ENCODE peak calls at places on chromosomes 12 and 14, in six cellular contexts. T is SK-N-SH, D is fibroblast of lung, S is HepG2, P is trophoblast cell, E is colonic mucosa. V is an unnamed sample.

GRCh38 chr14:75829316-75829715 is 152.5 kb downstream of the TGFB3 start:
- DNase-seq in T (no peak), D (no peak), S (no peak), P (no peak), E (no peak), V (no peak)

GRCh38 chr12:26275313-26276257 is 80.2 kb downstream of the SSPN start:
- DNase-seq in T (no peak), D (peak; percentile 67), S (peak; percentile 32), P (no peak), E (no peak), V (peak; percentile 71)

GRCh38 chr12:47987411-47988072 is 16.7 kb downstream of the COL2A1 start:
- DNase-seq in T (no peak), D (peak; percentile 33), S (no peak), P (no peak), E (no peak), V (peak; percentile 47)

GRCh38 chr14:68471029-68471963 is 321.6 kb downstream of the ZFP36L1 start:
- DNase-seq in T (no peak), D (no peak), S (no peak), P (no peak), E (no peak), V (peak; percentile 63)

GRCh38 chr12:52603314-52603713 is 2.1 kb upstream of the KRT72 start:
- DNase-seq in T (no peak), D (no peak), S (no peak), P (no peak), E (no peak), V (no peak)

GRCh38 chr12:103313894-103314293 is 181.9 kb downstream of the C12orf42 start:
- DNase-seq in T (no peak), D (no peak), S (no peak), P (no peak), E (no peak), V (no peak)

GRCh38 chr12:27462151-27462694 is 15.7 kb downstream of the SMCO2 start:
- DNase-seq in T (no peak), D (peak; percentile 89), S (no peak), P (no peak), E (no peak), V (no peak)

GRCh38 chr12:56188116-56188785 is 1.0 kb downstream of the SMARCC2 start:
- DNase-seq in T (no peak), D (no peak), S (no peak), P (no peak), E (peak; percentile 38), V (no peak)

GRCh38 chr14:89349196-89350008 is 67.6 kb downstream of the FOXN3 start:
- DNase-seq in T (peak; percentile 64), D (peak; percentile 39), S (no peak), P (peak; percentile 87), E (peak; percentile 44), V (no peak)

GRCh38 chr12:49296836-49297694 is 2.1 kb downstream of the PRPH start:
- DNase-seq in T (peak; percentile 29), D (no peak), S (peak; percentile 48), P (no peak), E (peak; percentile 72), V (peak; percentile 77)

GRCh38 chr12:57241556-57242310 is 9.3 kb downstream of the STAC3 start:
- DNase-seq in T (peak; percentile 57), D (no peak), S (no peak), P (no peak), E (no peak), V (no peak)

GRCh38 chr12:1587927-1588573 is 6.3 kb downstream of the FBXL14 start:
- DNase-seq in T (no peak), D (no peak), S (no peak), P (no peak), E (no peak), V (no peak)

GRCh38 chr12:41277019-41277770 is 89.1 kb downstream of the PDZRN4 start:
- DNase-seq in T (peak; percentile 34), D (peak; percentile 39), S (peak; percentile 26), P (peak; percentile 6), E (no peak), V (no peak)

GRCh38 chr12:57872362-57872761 is 25.8 kb upstream of the CTDSP2 start:
- DNase-seq in T (no peak), D (no peak), S (no peak), P (no peak), E (no peak), V (no peak)

GRCh38 chr12:103848132-103848531 is 7.1 kb upstream of the NT5DC3 start:
- DNase-seq in T (no peak), D (no peak), S (peak; percentile 69), P (no peak), E (no peak), V (no peak)

GRCh38 chr14:91755560-91755959 is 23.7 kb upstream of the CATSPERB start:
- DNase-seq in T (no peak), D (peak; percentile 34), S (peak; percentile 76), P (no peak), E (peak; percentile 32), V (no peak)

GRCh38 chr12:27527512-27527911 is 3.5 kb downstream of the PPFIBP1 start:
- DNase-seq in T (no peak), D (no peak), S (no peak), P (no peak), E (no peak), V (no peak)

GRCh38 chr12:61302282-61302681 is 957.9 kb upstream of the USP15 start:
- DNase-seq in T (no peak), D (no peak), S (no peak), P (no peak), E (no peak), V (no peak)

GRCh38 chr12:128951448-128951847 is 98.2 kb downstream of the GLT1D1 start:
- DNase-seq in T (no peak), D (no peak), S (no peak), P (no peak), E (no peak), V (no peak)

GRCh38 chr14:90871605-90872233 is 55.5 kb upstream of the TTC7B start:
- DNase-seq in T (no peak), D (peak; percentile 82), S (no peak), P (no peak), E (no peak), V (no peak)

GRCh38 chr12:101086490-101086889 is 123.5 kb downstream of the SLC5A8 start:
- DNase-seq in T (no peak), D (peak; percentile 84), S (no peak), P (no peak), E (no peak), V (no peak)

GRCh38 chr12:23139026-23139425 is 514.1 kb downstream of the ETNK1 start:
- DNase-seq in T (no peak), D (peak; percentile 72), S (no peak), P (no peak), E (no peak), V (no peak)

GRCh38 chr12:79778802-79779201 is 88.0 kb upstream of the PAWR start:
- DNase-seq in T (no peak), D (no peak), S (no peak), P (no peak), E (no peak), V (no peak)

GRCh38 chr12:94023879-94024278 is 124.5 kb upstream of the PLXNC1 start:
- DNase-seq in T (no peak), D (no peak), S (no peak), P (no peak), E (no peak), V (no peak)

GRCh38 chr12:123363385-123363742 is 1.3 kb downstream of the SBNO1 start:
- DNase-seq in T (peak; percentile 31), D (no peak), S (no peak), P (no peak), E (no peak), V (no peak)

GRCh38 chr12:132824053-132824452 is 4.6 kb downstream of the GOLGA3 start:
- DNase-seq in T (no peak), D (peak; percentile 32), S (no peak), P (no peak), E (no peak), V (no peak)

GRCh38 chr14:59197695-59198262 is 9.3 kb downstream of the DAAM1 start:
- DNase-seq in T (no peak), D (no peak), S (no peak), P (no peak), E (no peak), V (no peak)

GRCh38 chr12:114834621-114835020 is 150.6 kb upstream of the TBX3 start:
- DNase-seq in T (no peak), D (peak; percentile 73), S (no peak), P (no peak), E (no peak), V (no peak)

GRCh38 chr12:13000935-13001724 is 1.1 kb upstream of the HEBP1 start:
- DNase-seq in T (peak; percentile 93), D (peak; percentile 53), S (peak; percentile 23), P (peak; percentile 30), E (peak; percentile 42), V (peak; percentile 86)

GRCh38 chr12:124392271-124392990 is 97.5 kb downstream of the RFLNA start:
- DNase-seq in T (peak; percentile 77), D (peak; percentile 74), S (no peak), P (peak; percentile 72), E (peak; percentile 43), V (peak; percentile 83)
- H3K9ac ChIP-seq in T (peak overlapping the region; percentile 6), D (peak overlapping the region; percentile 48), S (no peak overlapping the region), P (no peak overlapping the region), E (no peak overlapping the region), V (peak overlapping the region; percentile 34)

DNA sequence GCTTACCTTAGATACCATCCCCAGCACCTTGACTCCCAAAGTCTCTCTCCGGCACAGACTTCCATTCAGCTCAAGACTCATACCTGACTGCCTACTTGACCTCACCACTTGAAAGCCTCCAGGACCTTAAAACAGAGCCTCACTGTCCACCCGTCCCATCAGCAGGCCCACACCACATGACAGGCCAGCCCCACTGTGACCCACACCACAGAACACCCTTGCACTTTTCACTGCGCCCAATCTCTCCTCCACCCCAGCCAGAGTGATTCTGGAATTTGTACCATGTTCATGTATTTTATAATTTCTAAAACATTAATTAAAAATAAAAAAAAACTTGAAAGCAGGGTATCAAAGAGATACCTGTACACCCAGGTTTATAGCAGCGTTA is 28.0 kb upstream of the PLEKHG6 start:
- DNase-seq in T (no peak), D (no peak), S (no peak), P (no peak), E (no peak), V (no peak)
- H3K27ac ChIP-seq in T (no peak overlapping the region), D (no peak overlapping the region), S (no peak overlapping the region), P (no peak overlapping the region), E (no peak overlapping the region), V (no peak overlapping the region)

DNA sequence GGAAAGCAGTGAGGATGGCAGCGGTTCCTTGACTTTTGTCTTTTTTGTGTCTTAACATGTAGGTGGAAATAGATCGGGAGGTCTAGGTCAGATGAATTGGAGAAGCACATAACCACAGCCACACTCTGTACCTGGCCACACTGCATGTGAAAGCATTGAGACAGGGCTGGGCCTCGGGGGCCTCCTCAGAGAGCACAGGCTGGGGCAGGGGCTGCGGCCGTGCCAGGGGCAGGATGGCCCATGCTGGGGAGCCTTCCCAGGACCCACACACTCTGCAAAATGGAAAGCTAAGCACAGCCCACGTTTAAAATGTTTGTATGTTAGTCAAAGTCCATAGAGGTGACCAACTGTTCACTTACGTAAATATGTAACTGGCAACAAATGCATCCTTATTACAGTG is 76.7 kb downstream of the PIWIL1 start:
- DNase-seq in T (no peak), D (no peak), S (no peak), P (no peak), E (no peak), V (no peak)
- H3K36me3 ChIP-seq in T (no peaks in the 10 kb centered on the region), D (no peaks in the 10 kb centered on the region), S (no peaks in the 10 kb centered on the region), P (no peaks in the 10 kb centered on the region), E (no peaks in the 10 kb centered on the region), V (no peaks in the 10 kb centered on the region)

DNA sequence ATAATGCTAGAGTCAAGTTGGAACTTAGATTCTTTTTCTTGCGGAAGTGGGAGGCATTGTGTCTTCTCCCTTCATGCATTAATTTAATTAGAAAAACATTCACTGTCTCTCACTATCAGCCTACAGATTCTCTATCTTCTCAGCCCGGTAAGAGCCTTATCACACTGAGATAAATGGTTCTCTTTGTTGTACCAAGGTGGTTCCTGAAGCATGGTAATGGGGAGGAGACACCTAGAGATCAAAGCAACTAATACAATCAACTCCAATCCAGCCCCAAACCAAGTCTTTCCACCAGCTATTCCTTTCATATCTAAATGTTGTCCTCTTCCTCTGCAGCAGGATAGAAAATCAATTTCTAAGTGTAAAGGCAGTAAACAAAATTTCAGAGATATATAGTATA is 210.8 kb downstream of the DAD1 start:
- DNase-seq in T (no peak), D (no peak), S (no peak), P (no peak), E (no peak), V (no peak)
- H3K9ac ChIP-seq in T (no peak overlapping the region), D (no peak overlapping the region), S (no peak overlapping the region), P (no peak overlapping the region), E (no peak overlapping the region), V (no peak overlapping the region)